ENCODE peak calls at places on chromosomes 7 and 10, in seven cellular contexts. T is GM12865; D is astrocyte; K is HL-60; B is HCT116; Q is CD4-positive, alpha-beta memory T cell; P is right lobe of liver. L is an unnamed sample.

GRCh38 chr7:137469191-137469811 is 125.8 kb upstream of the PTN start:
- DNase-seq in T (no peak), D (no peak), K (no peak), B (no peak), Q (no peak), P (no peak), L (no peak)

GRCh38 chr7:38451840-38452239 is 178.4 kb upstream of the TARP start:
- DNase-seq in T (peak), D (peak), K (no peak), B (peak), Q (no peak), P (no peak), L (no peak)

GRCh38 chr10:101080933-101081546 is 19.3 kb downstream of the KAZALD1 start:
- DNase-seq in T (no peak), D (no peak), K (no peak), B (no peak), Q (no peak), P (no peak), L (no peak)

GRCh38 chr10:72250666-72251065 is 23.1 kb upstream of the DDIT4 start:
- DNase-seq in T (no peak), D (peak), K (no peak), B (no peak), Q (no peak), P (peak), L (no peak)

GRCh38 chr10:100184426-100185219 is 1.2 kb downstream of the ERLIN1 start:
- DNase-seq in T (peak), D (no peak), K (no peak), B (peak), Q (no peak), P (no peak), L (peak)

GRCh38 chr7:25014735-25015134 is 34.8 kb upstream of the OSBPL3 start:
- DNase-seq in T (no peak), D (peak), K (no peak), B (no peak), Q (no peak), P (no peak), L (no peak)

GRCh38 chr10:104424719-104425118 is 71.1 kb downstream of the CFAP58 start:
- DNase-seq in T (peak), D (no peak), K (no peak), B (no peak), Q (no peak), P (no peak), L (no peak)

GRCh38 chr7:138785587-138786437 is 12.0 kb upstream of the TMEM213 start:
- DNase-seq in T (no peak), D (peak), K (no peak), B (peak), Q (no peak), P (no peak), L (no peak)

DNA sequence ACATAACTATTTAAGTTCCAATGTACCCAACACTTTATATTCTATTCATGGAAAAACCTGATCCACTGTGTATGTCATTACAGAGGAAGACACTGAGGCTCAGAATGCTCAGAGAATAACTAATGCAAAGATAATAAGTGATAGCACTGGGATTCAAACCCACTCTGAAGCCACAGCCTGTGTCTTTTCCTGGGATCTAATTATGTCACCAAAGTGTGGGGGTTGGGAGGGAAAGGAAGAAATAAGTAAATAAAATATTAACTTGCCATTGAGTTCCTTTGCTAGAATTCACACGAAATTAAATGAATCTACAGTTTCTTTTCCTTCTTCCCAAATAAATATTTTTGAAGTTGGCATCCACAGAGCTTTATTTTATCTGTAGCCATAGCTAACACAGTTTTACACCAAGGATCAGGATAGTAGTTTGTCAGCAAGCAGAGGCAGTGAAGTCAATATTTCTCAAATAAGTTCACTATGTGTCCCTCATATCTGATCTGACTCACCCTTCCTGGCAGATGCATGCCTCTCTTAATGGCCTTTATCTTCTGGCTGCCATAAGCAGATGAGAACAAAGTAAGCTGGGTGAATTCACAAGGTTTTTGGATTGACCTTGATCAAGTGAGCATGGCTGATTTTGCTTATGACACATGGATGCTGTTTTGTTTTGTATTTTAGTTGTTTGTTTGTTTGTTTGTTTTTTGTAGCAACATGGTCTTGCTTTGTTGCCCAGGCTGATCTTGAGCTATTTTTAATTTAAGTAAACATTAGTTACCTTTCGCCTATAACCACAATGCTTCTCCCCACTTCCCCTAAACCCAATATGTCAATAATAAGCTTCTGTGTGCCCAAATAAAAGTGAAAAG is 6.3 kb downstream of the RAPGEF5 start:
- DNase-seq in T (peak), D (peak), K (no peak), B (peak), Q (no peak), P (no peak), L (peak)
- H3K4me3 ChIP-seq in T (peak), D (no peak), K (no peak), B (peak), Q (no peak), P (no peak), L (peak)

DNA sequence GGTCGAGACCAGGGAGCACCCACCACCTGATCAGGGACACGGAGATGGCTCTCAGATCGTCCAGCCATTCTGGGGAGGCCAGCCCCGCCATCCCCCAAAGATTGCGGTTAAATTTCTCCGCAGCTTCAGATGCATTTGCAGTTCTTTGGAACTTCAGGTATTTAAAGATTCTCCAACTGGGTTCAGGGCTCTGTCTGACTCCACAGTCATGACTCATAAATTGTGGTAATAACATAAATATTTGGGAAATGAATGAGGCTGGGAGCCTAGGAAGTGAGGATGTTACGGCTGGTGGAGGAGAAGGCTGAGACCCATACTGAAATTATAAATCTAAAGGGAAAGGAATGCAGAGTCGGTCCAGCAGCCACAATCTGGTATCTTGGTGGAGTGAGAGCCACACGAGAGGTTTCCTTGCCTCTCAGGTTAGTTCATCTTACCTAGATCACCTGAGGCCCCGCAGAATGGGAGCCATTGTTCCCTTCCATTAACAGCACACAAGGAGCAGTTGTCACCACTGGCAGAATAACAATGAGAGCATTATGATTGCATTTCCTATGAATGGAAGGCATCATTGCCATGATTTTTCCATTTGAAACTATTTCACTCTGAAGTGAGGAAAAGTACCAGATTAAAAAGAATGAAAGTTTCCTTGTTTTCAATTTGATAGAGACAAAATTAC is 26.7 kb upstream of the DNAJB6 start:
- DNase-seq in T (no peak), D (peak), K (no peak), B (peak), Q (no peak), P (no peak), L (no peak)
- H3K4me3 ChIP-seq in T (no peak), D (peak), K (no peak), B (peak), Q (no peak), P (no peak), L (no peak)

DNA sequence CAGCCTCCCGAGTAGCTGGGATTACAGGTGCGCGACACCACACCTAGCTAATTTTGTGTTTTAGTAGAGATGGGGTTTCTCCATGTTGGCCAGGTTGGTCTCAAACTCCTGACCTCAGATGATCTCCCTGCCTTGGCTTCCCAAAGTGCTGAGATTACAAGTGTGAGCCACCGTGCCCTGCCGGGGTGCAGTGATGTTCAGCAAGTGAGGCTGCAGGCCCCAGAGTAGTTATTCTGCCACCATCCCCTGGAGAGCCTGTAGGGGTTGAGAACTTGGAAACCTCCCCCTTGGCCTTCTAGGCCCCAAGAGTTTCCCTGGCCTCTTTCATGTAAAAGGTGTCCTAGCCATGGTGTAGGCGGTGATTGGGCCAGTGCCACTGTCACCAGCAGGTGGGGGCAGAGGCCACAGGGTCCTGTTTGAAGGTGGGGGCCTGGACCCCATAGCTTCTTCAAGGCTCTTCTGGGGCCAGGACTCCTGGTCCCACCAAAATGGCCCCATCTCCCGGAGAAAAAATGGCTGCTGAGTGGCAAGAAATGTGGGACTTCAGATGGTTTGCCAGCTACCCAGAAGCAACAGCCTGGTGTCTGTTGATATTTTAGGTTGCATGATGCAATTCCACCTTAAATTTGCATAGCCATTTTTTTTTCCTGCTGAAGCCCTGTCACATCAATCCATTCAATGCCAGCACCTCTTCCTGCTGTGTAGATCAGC is 25.5 kb upstream of the INMT start:
- DNase-seq in T (no peak), D (no peak), K (no peak), B (no peak), Q (peak), P (no peak), L (peak)
- H3K4me3 ChIP-seq in T (no peak), D (no peak), K (no peak), B (no peak), Q (peak), P (no peak), L (peak)

DNA sequence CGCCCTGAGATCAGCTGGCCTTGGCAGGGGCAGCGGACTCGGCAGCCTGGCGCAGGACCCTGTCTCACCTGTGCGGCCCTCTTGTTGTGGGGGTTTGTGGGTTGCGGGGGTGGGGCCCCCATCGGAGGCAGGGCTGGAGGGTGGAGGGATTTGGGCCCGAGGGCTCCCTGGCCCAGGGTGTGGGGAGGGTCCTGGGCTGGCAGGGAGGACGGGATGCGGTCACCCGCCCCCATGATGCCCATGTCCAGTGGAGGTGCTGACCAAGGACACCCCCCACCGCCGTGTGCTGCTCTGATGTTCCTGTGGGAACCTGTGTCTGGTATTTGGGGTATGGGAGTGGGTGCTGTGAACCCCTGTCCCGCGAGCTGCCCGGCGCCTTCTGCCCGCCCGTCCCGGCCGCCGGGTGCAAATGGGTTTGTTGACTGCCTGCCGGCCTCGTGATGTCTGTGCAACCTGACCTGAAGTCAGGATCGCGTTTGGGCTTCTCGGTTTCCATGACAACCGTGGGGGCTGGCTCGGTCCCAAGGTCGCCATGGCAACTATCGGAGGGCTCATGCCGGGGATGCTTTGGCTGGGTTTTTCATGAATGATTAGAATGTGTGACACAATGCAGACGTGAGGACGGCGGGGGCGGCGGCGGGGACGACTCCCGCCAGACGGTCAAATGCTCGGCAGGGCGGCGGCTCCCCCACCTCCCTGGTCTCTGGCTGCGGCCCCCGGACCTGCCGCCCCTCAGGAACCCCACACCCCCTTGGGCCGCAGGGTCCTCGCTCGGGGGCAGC is 7.3 kb downstream of the MAFK start:
- DNase-seq in T (no peak), D (peak), K (peak), B (no peak), Q (no peak), P (peak), L (no peak)
- H3K4me3 ChIP-seq in T (no peak), D (peak), K (no peak), B (peak), Q (no peak), P (peak), L (no peak)

GRCh38 chr7:13851756-13852155 is 137.7 kb downstream of the ETV1 start:
- DNase-seq in T (no peak), D (peak), K (no peak), B (no peak), Q (no peak), P (no peak), L (no peak)
- H3K4me3 ChIP-seq in T (no peak), D (no peak), K (no peak), B (no peak), Q (no peak), P (no peak), L (no peak)

GRCh38 chr10:6349846-6350245 is 147.1 kb downstream of the PFKFB3 start:
- DNase-seq in T (no peak), D (no peak), K (no peak), B (no peak), Q (no peak), P (no peak), L (no peak)
- H3K4me3 ChIP-seq in T (no peak), D (no peak), K (no peak), B (no peak), Q (no peak), P (no peak), L (peak)

GRCh38 chr7:70505886-70506285 is 626.1 kb upstream of the GALNT17 start:
- DNase-seq in T (no peak), D (no peak), K (no peak), B (no peak), Q (no peak), P (no peak), L (no peak)
- H3K4me3 ChIP-seq in T (no peak), D (no peak), K (no peak), B (no peak), Q (no peak), P (no peak), L (no peak)

GRCh38 chr10:124621637-124622036 is 122.5 kb downstream of the FAM53B start:
- DNase-seq in T (no peak), D (no peak), K (no peak), B (no peak), Q (no peak), P (no peak), L (no peak)
- H3K4me3 ChIP-seq in T (no peak), D (no peak), K (no peak), B (no peak), Q (no peak), P (no peak), L (no peak)

GRCh38 chr7:54541941-54542618 is at the start of gene VSTM2A:
- DNase-seq in T (no peak), D (no peak), K (no peak), B (no peak), Q (no peak), P (no peak), L (no peak)
- H3K4me3 ChIP-seq in T (no peak), D (no peak), K (no peak), B (no peak), Q (no peak), P (no peak), L (no peak)

GRCh38 chr7:99975782-99976521 is at the start of gene AZGP1:
- DNase-seq in T (no peak), D (no peak), K (no peak), B (no peak), Q (no peak), P (peak), L (peak)
- H3K4me3 ChIP-seq in T (no peak), D (no peak), K (no peak), B (no peak), Q (no peak), P (peak), L (no peak)

L was measured in OCI-LY7.